ENCODE peak calls at places on chromosomes 7 and 10, in six cellular contexts. H is AG04450, Z is mammary epithelial cell, K is fibroblast of the aortic adventitia, C is HL-60, R is H7. O is an unnamed sample.

GRCh38 chr7:32299133-32299702 is 191.0 kb downstream of the LSM5 start:
- DNase-seq in H (no peak), Z (no peak), K (no peak), C (no peak), R (peak; percentile 77), O (no peak)

GRCh38 chr10:78045237-78045636 is 11.6 kb downstream of the RPS24 start:
- DNase-seq in H (no peak), Z (no peak), K (no peak), C (no peak), R (no peak), O (no peak)

GRCh38 chr7:93551931-93552330 is 22.6 kb downstream of the CALCR start:
- DNase-seq in H (no peak), Z (no peak), K (no peak), C (no peak), R (no peak), O (no peak)

GRCh38 chr7:33516634-33517033 is 387.3 kb downstream of the BBS9 start:
- DNase-seq in H (no peak), Z (no peak), K (no peak), C (no peak), R (no peak), O (peak; percentile 5)

GRCh38 chr10:119206603-119207366 is 586 bp upstream of the GRK5 start:
- DNase-seq in H (no peak), Z (peak; percentile 42), K (peak; percentile 72), C (no peak), R (peak; percentile 93), O (no peak)

GRCh38 chr10:60944910-60945297 is 919 bp upstream of the RHOBTB1 start:
- DNase-seq in H (no peak), Z (no peak), K (no peak), C (no peak), R (no peak), O (no peak)

GRCh38 chr10:78529262-78529661 is 495.6 kb downstream of the RPS24 start:
- DNase-seq in H (no peak), Z (no peak), K (no peak), C (no peak), R (no peak), O (no peak)

GRCh38 chr7:389911-390601 is 100.1 kb downstream of the FOXL3 start:
- DNase-seq in H (no peak), Z (no peak), K (no peak), C (no peak), R (peak; percentile 59), O (no peak)

GRCh38 chr7:117119192-117119924 is 166.1 kb downstream of the ST7 start:
- DNase-seq in H (peak; percentile 61), Z (peak; percentile 57), K (peak; percentile 86), C (peak; percentile 40), R (no peak), O (peak; percentile 55)

GRCh38 chr10:43109671-43110249 is 28.5 kb upstream of the CSGALNACT2 start:
- DNase-seq in H (no peak), Z (no peak), K (no peak), C (no peak), R (no peak), O (no peak)

GRCh38 chr7:93298671-93299070 is 66.5 kb downstream of the VPS50 start:
- DNase-seq in H (no peak), Z (no peak), K (peak; percentile 12), C (no peak), R (no peak), O (no peak)

GRCh38 chr7:22093003-22093402 is 147.3 kb upstream of the CDCA7L start:
- DNase-seq in H (no peak), Z (no peak), K (peak; percentile 86), C (no peak), R (no peak), O (no peak)

GRCh38 chr7:2143981-2144595 is 88.7 kb downstream of the MAD1L1 start:
- DNase-seq in H (no peak), Z (no peak), K (no peak), C (no peak), R (no peak), O (no peak)

GRCh38 chr10:5033061-5033770 is 29.6 kb upstream of the AKR1C2 start:
- DNase-seq in H (peak; percentile 42), Z (peak; percentile 87), K (peak; percentile 79), C (no peak), R (no peak), O (no peak)

GRCh38 chr10:130654726-130655125 is 518.5 kb downstream of the GLRX3 start:
- DNase-seq in H (no peak), Z (no peak), K (no peak), C (no peak), R (no peak), O (no peak)

GRCh38 chr7:135179321-135179925 is 8.9 kb upstream of the CYREN start:
- DNase-seq in H (no peak), Z (no peak), K (no peak), C (no peak), R (no peak), O (no peak)

GRCh38 chr7:92609921-92610518 is 19.8 kb upstream of the FAM133B start:
- DNase-seq in H (no peak), Z (no peak), K (peak; percentile 57), C (no peak), R (no peak), O (peak; percentile 94)

GRCh38 chr10:122498521-122498920 is 37.2 kb downstream of the HTRA1 start:
- DNase-seq in H (no peak), Z (no peak), K (peak; percentile 58), C (no peak), R (no peak), O (no peak)

GRCh38 chr7:155840262-155840885 is 28.1 kb upstream of the SHH start:
- DNase-seq in H (no peak), Z (no peak), K (no peak), C (no peak), R (no peak), O (no peak)

GRCh38 chr7:69596723-69597277 is 1.5 kb upstream of the AUTS2 start:
- DNase-seq in H (no peak), Z (no peak), K (no peak), C (no peak), R (no peak), O (no peak)
- H3K4me3 ChIP-seq in H (no peak overlapping the region), Z (no peak overlapping the region), K (peak overlapping the region; percentile 83), C (no peak overlapping the region), R (peak overlapping the region; percentile 80), O (peak overlapping the region; percentile 48)

GRCh38 chr10:79944428-79945395 is 4.2 kb downstream of the SFTPD start:
- DNase-seq in H (no peak), Z (no peak), K (no peak), C (no peak), R (no peak), O (no peak)

GRCh38 chr10:79947787-79948424 is 999 bp downstream of the SFTPD start:
- DNase-seq in H (no peak), Z (no peak), K (no peak), C (no peak), R (no peak), O (no peak)

GRCh38 chr10:79947083-79947415 is 1.9 kb downstream of the SFTPD start:
- DNase-seq in H (no peak), Z (no peak), K (no peak), C (no peak), R (no peak), O (no peak)

GRCh38 chr10:79943871-79944270 is 5.0 kb downstream of the SFTPD start:
- DNase-seq in H (no peak), Z (no peak), K (no peak), C (no peak), R (no peak), O (no peak)

DNA sequence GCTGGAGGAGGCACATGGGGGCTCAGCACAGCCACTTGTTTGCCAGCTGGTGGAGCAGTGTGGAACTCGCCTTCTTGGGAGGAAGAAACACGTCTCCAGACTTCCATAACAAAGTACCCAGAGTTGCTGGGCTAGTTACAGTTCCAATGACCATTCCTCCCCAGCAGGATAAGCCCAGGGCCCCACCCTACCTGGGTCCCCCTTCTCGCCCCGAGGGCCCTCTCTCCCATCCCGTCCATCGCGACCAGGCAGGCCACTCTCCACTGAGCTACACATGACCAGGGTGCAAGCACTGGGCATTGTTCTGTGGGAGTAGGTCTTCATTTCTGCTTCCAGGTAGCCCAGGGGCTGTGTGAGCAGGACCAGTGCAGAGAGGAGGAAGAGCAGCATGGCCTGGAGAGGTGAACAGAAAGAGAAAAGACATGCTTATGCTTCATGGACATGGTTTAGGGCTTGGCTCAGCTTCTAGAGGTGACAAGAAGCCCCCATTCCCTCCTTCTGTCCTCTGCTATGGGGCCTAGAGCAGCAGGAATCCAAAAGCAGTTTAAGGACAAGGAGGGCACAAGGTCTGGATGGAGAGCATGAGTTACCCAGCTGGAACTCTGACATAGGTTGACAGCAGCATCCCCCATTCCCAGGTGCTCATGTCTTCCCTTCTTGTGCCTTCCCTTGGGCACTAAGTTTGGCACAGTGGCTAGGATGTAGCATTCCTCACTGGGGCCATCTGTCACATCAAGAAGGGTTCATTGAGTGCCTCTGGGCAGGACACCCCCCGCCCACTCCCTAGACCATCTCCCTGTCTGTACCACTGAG is 2.4 kb downstream of the SFTPD start:
- DNase-seq in H (no peak), Z (no peak), K (no peak), C (no peak), R (no peak), O (no peak)
- H3K4me3 ChIP-seq in H (no peak overlapping the region), Z (no peak overlapping the region), K (no peak overlapping the region), C (no peak overlapping the region), R (no peak overlapping the region), O (no peak overlapping the region)

GRCh38 chr10:102781921-102782542 is 38.3 kb downstream of the WBP1L start:
- DNase-seq in H (no peak), Z (peak; percentile 16), K (peak; percentile 86), C (no peak), R (no peak), O (no peak)
- H3K4me3 ChIP-seq in H (no peak overlapping the region), Z (no peak overlapping the region), K (no peak overlapping the region), C (no peak overlapping the region), R (no peak overlapping the region), O (no peak overlapping the region)

DNA sequence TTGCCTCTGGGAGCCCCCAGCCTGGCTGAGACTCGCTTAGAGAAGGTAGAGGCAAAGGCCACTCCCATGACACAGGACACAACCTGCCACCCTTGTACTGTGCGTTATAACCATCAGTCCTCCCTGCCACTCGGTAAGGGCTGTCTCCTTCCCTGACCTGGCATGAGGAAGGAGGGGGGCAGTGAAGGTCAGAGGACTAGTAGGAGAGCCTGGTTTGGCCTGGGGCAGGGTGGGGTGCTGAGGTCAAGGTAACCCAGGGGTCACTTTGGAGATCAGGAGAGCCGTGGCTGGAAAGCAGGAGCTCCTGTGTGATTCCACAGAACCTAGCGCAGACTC is 6.9 kb upstream of the TNRC18 start:
- DNase-seq in H (no peak), Z (no peak), K (no peak), C (no peak), R (peak; percentile 24), O (no peak)
- H3K4me3 ChIP-seq in H (peak overlapping the region; percentile 86), Z (no peak overlapping the region), K (peak overlapping the region; percentile 91), C (no peak overlapping the region), R (no peak overlapping the region), O (no peak overlapping the region)

GRCh38 chr10:45373003-45373782 is 823 bp upstream of the ALOX5 start:
- DNase-seq in H (no peak), Z (no peak), K (no peak), C (no peak), R (peak; percentile 74), O (no peak)
- H3K4me3 ChIP-seq in H (no peak overlapping the region), Z (no peak overlapping the region), K (no peak overlapping the region), C (no peak overlapping the region), R (peak overlapping the region; percentile 51), O (peak overlapping the region; percentile 45)

GRCh38 chr7:122299624-122299934 is 5.0 kb downstream of the FEZF1 start:
- DNase-seq in H (no peak), Z (no peak), K (no peak), C (no peak), R (no peak), O (no peak)
- H3K4me3 ChIP-seq in H (no peak overlapping the region), Z (no peak overlapping the region), K (no peak overlapping the region), C (no peak overlapping the region), R (peak overlapping the region; percentile 47), O (no peak overlapping the region)

GRCh38 chr10:35498693-35499092 is 106.4 kb upstream of the GJD4 start:
- DNase-seq in H (no peak), Z (peak; percentile 5), K (no peak), C (no peak), R (no peak), O (no peak)
- H3K4me3 ChIP-seq in H (no peak overlapping the region), Z (no peak overlapping the region), K (no peak overlapping the region), C (no peak overlapping the region), R (no peak overlapping the region), O (no peak overlapping the region)